ENCODE peak calls at places on chromosome 6, in eight cellular contexts. D is neural progenitor cell, N is neural crest cell, A is endothelial cell, V is choroid plexus epithelial cell, X is suprapubic skin, K is fibroblast of mammary gland, O is HCT116. H is an unnamed sample.

GRCh38 chr6:139159016-139159415 is 24.1 kb downstream of the HECA start:
- DNase-seq in D (no peak), O (no peak), K (peak; percentile 47), X (no peak), V (no peak), A (no peak), N (no peak), H (no peak)

GRCh38 chr6:13914346-13914745 is 10.4 kb upstream of the RNF182 start:
- DNase-seq in A (no peak), X (no peak), O (no peak), N (no peak), V (no peak), K (peak; percentile 43), D (peak; percentile 17), H (no peak)

GRCh38 chr6:144264270-144265060 is 20.7 kb upstream of the UTRN start:
- DNase-seq in K (peak; percentile 79), D (peak; percentile 17), O (peak; percentile 71), V (peak; percentile 94), A (no peak), N (no peak), X (no peak), H (no peak)

GRCh38 chr6:24982231-24982630 is 46.5 kb upstream of the RIPOR2 start:
- DNase-seq in K (peak; percentile 42), V (peak; percentile 25), O (no peak), A (no peak), D (no peak), N (no peak), X (no peak), H (no peak)

GRCh38 chr6:108526739-108527174 is 34.0 kb upstream of the FOXO3 start:
- DNase-seq in O (no peak), D (peak; percentile 53), V (peak; percentile 76), N (no peak), X (no peak), A (no peak), K (peak; percentile 55), H (peak; percentile 23)

GRCh38 chr6:133340557-133340956 is 99.4 kb downstream of the EYA4 start:
- DNase-seq in A (no peak), O (no peak), V (peak; percentile 41), K (peak; percentile 14), N (no peak), D (no peak), X (no peak), H (no peak)

GRCh38 chr6:132253906-132254305 is 147.4 kb downstream of the MOXD1 start:
- DNase-seq in O (no peak), A (no peak), V (no peak), D (no peak), N (no peak), X (no peak), K (no peak), H (no peak)

GRCh38 chr6:146027586-146028249 is 1.1 kb upstream of the GRM1 start:
- DNase-seq in N (no peak), X (no peak), D (peak; percentile 71), A (peak; percentile 5), K (peak; percentile 2), O (no peak), V (peak; percentile 6), H (peak; percentile 51)

GRCh38 chr6:157497579-157497978 is 116.6 kb downstream of the ZDHHC14 start:
- DNase-seq in O (no peak), K (peak; percentile 21), V (no peak), A (no peak), N (no peak), D (no peak), X (no peak), H (no peak)

GRCh38 chr6:170200458-170200891 is 90.4 kb downstream of the DLL1 start:
- DNase-seq in X (no peak), N (no peak), D (no peak), K (peak; percentile 44), V (no peak), O (no peak), A (no peak), H (no peak)

DNA sequence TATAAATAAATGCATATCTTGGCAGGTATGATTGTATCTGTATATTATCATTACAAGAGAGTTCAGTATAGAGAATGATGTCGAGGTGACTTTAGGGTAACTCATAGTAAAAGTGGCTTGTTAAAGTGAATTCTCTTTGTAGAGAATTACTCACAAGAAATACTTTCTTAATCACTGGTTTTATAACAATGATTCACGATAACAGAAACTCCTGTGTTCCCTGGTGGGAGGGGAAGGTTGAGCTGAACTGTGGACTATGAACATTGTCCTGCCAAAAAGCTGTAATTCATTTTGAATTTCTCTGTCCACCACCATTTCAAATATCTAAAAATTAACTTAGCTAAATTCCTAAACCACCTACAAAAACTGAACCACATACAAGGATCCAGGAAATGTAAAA is 7.7 kb downstream of the TPMT start:
- DNase-seq in X (no peak), D (no peak), A (no peak), N (no peak), V (no peak), K (peak; percentile 79), O (no peak), H (no peak)
- TF ChIP-seq CTCF in X (no peak), D (no peak), A (no peak), N (no peak), V (no peak), K (no peak), O (no peak), H (no peak)

GRCh38 chr6:76719449-76719848 is 647.0 kb upstream of the IMPG1 start:
- DNase-seq in K (no peak), N (no peak), D (no peak), O (no peak), A (no peak), V (no peak), X (no peak), H (no peak)
- TF ChIP-seq CTCF in K (no peak), N (no peak), D (no peak), O (no peak), A (no peak), V (no peak), X (no peak), H (no peak)

GRCh38 chr6:168052291-168052891 is 26.6 kb downstream of the FRMD1 start:
- DNase-seq in K (no peak), N (no peak), V (no peak), X (peak; percentile 48), D (no peak), A (no peak), O (no peak), H (no peak)

GRCh38 chr6:168049681-168050224 is 29.3 kb downstream of the FRMD1 start:
- DNase-seq in D (no peak), V (no peak), N (no peak), O (no peak), A (no peak), X (no peak), K (no peak), H (no peak)

GRCh38 chr6:168051648-168052047 is 27.4 kb downstream of the FRMD1 start:
- DNase-seq in X (peak; percentile 52), A (no peak), N (no peak), O (no peak), K (no peak), V (no peak), D (no peak), H (no peak)

GRCh38 chr6:168050225-168050796 is 28.7 kb downstream of the FRMD1 start:
- DNase-seq in V (no peak), O (no peak), A (no peak), X (peak; percentile 59), D (no peak), K (no peak), N (no peak), H (peak; percentile 53)

DNA sequence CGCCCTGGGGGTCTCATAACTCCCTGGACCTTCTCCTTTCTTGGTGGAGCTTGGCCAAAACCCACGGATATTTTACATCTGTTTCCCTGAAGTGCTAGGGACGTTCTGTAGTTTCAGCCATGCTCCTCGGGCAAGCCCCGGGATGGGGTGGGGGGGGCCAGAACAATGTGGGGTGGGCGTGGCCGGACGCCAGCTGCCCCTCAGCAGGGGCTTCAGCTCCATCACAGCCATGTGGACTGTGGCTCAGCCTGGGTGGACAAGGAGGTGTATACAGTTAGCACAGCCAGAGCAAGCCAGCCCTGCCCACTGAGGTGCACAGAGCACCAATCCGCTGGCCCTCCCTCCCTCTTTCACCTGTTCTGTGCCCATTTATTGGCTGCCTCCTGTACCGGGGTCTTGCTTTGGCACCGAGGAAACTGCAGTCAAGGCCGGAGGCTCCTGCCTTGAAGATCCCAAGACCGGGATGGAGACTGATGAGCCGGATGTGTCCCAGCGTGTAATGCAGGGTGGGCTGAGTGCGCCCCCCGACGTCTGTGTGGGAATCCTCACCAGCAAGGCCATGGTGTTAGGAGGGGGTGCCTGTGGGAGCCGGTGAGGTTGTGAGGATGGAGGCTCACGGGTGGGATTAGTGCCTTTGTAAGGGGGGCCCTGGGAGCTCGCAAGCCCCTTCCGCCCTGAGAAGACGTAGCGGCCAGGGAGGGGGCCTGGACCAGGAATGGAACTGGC is 28.0 kb downstream of the FRMD1 start:
- DNase-seq in N (no peak), A (peak; percentile 44), K (peak; percentile 20), V (peak; percentile 55), O (no peak), X (peak; percentile 59), D (peak; percentile 63), H (peak; percentile 27)
- TF ChIP-seq CTCF in N (no peak), A (no peak), K (peak; percentile 31), V (peak; percentile 62), O (no peak), X (no peak), D (peak; percentile 52), H (no peak)

DNA sequence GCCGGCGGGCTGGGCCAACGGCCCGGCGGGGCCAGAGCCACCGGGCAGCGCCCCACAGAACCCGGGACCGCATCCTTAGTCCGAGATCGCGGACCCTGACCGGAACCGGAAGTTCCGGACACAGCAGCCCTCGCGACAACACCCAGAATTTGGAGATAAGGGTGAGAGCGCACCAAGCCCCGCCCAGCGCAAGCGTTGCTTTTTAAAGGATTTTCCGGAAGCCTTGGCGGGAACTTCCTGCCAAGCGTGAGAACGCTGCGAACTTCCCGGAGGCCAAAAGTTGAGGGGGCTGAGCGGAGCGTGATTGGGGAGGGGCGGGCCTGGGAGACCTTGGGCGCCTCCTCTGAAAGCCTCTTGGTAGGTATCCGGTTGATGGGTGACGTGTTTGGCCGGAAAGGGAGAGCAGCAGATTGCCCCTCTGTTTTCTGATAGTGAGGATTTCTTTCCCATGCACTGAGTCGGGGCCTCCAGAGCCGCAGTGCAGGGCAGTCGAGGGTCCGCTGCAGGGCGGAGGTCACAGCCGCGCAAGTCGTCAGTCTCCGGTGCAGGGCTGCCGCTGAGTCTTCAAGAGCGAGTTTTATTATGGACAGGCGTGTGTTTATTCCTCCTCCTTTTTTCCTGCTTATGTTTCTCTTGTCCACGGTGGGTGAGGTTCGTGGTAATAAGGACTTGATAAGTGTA is at the start of gene MTRF1L:
- DNase-seq in N (peak; percentile 85), A (peak; percentile 91), O (peak; percentile 94), D (peak; percentile 98), V (peak; percentile 97), K (peak; percentile 96), X (peak; percentile 96), H (peak; percentile 92)
- TF ChIP-seq CTCF in N (no peak), A (no peak), O (no peak), D (no peak), V (no peak), K (no peak), X (no peak), H (no peak)